ENCODE peak calls at places on chromosome 1, in nine cellular contexts. Z is NB4, F is upper lobe of right lung, W is body of pancreas, B is heart right ventricle, V is transverse colon, X is endodermal cell, I is left lung, Y is AG09309. R is an unnamed sample.

GRCh38 chr1:50604580-50604979 is 181.3 kb upstream of the DMRTA2 start:
- DNase-seq in Z (no peak), F (no peak), W (no peak), B (no peak), V (no peak), X (no peak), I (no peak), Y (no peak), R (no peak)

GRCh38 chr1:222161676-222162075 is 386.2 kb downstream of the HHIPL2 start:
- DNase-seq in Z (no peak), F (no peak), W (no peak), B (no peak), V (no peak), X (no peak), I (no peak), Y (no peak), R (peak)

GRCh38 chr1:15900662-15901279 is 53.3 kb downstream of the SPEN start:
- DNase-seq in Z (no peak), F (no peak), W (no peak), B (no peak), V (no peak), X (no peak), I (no peak), Y (no peak), R (no peak)

GRCh38 chr1:244049969-244050834 is 881 bp upstream of the ZBTB18 start:
- DNase-seq in Z (peak), F (no peak), W (peak), B (no peak), V (peak), X (no peak), I (peak), Y (no peak), R (no peak)

GRCh38 chr1:234848972-234849641 is 239.1 kb upstream of the IRF2BP2 start:
- DNase-seq in Z (peak), F (no peak), W (peak), B (no peak), V (no peak), X (peak), I (no peak), Y (peak), R (no peak)

GRCh38 chr1:201696217-201696761 is 132.7 kb upstream of the IPO9 start:
- DNase-seq in Z (no peak), F (no peak), W (peak), B (peak), V (peak), X (no peak), I (no peak), Y (peak), R (no peak)

GRCh38 chr1:19872190-19872589 is 10.0 kb upstream of the OTUD3 start:
- DNase-seq in Z (no peak), F (no peak), W (peak), B (no peak), V (peak), X (no peak), I (no peak), Y (no peak), R (no peak)

GRCh38 chr1:91647061-91647460 is 146.4 kb downstream of the CDC7 start:
- DNase-seq in Z (no peak), F (no peak), W (no peak), B (no peak), V (no peak), X (no peak), I (no peak), Y (no peak), R (no peak)

GRCh38 chr1:51607676-51608075 is 9.2 kb upstream of the OSBPL9 start:
- DNase-seq in Z (peak), F (no peak), W (peak), B (no peak), V (no peak), X (no peak), I (no peak), Y (no peak), R (no peak)

GRCh38 chr1:246271516-246271915 is 235.6 kb downstream of the SMYD3 start:
- DNase-seq in Z (no peak), F (no peak), W (no peak), B (no peak), V (no peak), X (no peak), I (no peak), Y (no peak), R (no peak)

GRCh38 chr1:50930965-50931737 is 28.9 kb downstream of the FAF1 start:
- DNase-seq in Z (peak), F (no peak), W (no peak), B (no peak), V (no peak), X (peak), I (no peak), Y (no peak), R (peak)

GRCh38 chr1:31666290-31666963 is 21.8 kb upstream of the PEF1 start:
- DNase-seq in Z (peak), F (peak), W (peak), B (peak), V (peak), X (peak), I (no peak), Y (no peak), R (peak)

GRCh38 chr1:63775418-63776127 is 1.8 kb downstream of the ROR1 start:
- DNase-seq in Z (no peak), F (no peak), W (no peak), B (no peak), V (no peak), X (no peak), I (no peak), Y (no peak), R (no peak)

GRCh38 chr1:6106977-6107376 is 61.3 kb downstream of the KCNAB2 start:
- DNase-seq in Z (no peak), F (no peak), W (no peak), B (no peak), V (no peak), X (no peak), I (no peak), Y (no peak), R (no peak)

GRCh38 chr1:39132505-39133339 is 71.8 kb upstream of the MACF1 start:
- DNase-seq in Z (no peak), F (peak), W (peak), B (peak), V (peak), X (peak), I (peak), Y (no peak), R (no peak)

GRCh38 chr1:157418659-157419058 is 133.7 kb downstream of the FCRL5 start:
- DNase-seq in Z (no peak), F (no peak), W (no peak), B (no peak), V (no peak), X (no peak), I (no peak), Y (no peak), R (no peak)

GRCh38 chr1:3435666-3436065 is 18.8 kb upstream of the ARHGEF16 start:
- DNase-seq in Z (no peak), F (no peak), W (no peak), B (no peak), V (no peak), X (no peak), I (peak), Y (no peak), R (no peak)

GRCh38 chr1:209674957-209675566 is at the start of gene G0S2:
- DNase-seq in Z (peak), F (peak), W (peak), B (peak), V (peak), X (peak), I (peak), Y (no peak), R (no peak)

GRCh38 chr1:182841368-182841988 is 2.3 kb downstream of the DHX9 start:
- DNase-seq in Z (peak), F (no peak), W (no peak), B (no peak), V (no peak), X (no peak), I (no peak), Y (no peak), R (no peak)

GRCh38 chr1:186628910-186629309 is 51.3 kb downstream of the PTGS2 start:
- DNase-seq in Z (no peak), F (no peak), W (no peak), B (no peak), V (no peak), X (no peak), I (no peak), Y (no peak), R (no peak)

GRCh38 chr1:161884475-161884874 is 118.4 kb downstream of the ATF6 start:
- DNase-seq in Z (no peak), F (no peak), W (no peak), B (no peak), V (no peak), X (no peak), I (no peak), Y (no peak), R (no peak)

GRCh38 chr1:61184035-61184713 is 101.8 kb downstream of the NFIA start:
- DNase-seq in Z (no peak), F (peak), W (peak), B (peak), V (peak), X (no peak), I (peak), Y (no peak), R (peak)

GRCh38 chr1:183416850-183417690 is 1.1 kb downstream of the NMNAT2 start:
- DNase-seq in Z (peak), F (peak), W (peak), B (peak), V (peak), X (peak), I (peak), Y (no peak), R (peak)

GRCh38 chr1:56416385-56416972 is 162.9 kb downstream of the PLPP3 start:
- DNase-seq in Z (no peak), F (no peak), W (no peak), B (no peak), V (no peak), X (peak), I (no peak), Y (no peak), R (no peak)
- TF ChIP-seq CTCF in Z (no peak), F (peak), W (no peak), B (no peak), V (no peak), X (peak), I (peak), Y (no peak), R (peak)

GRCh38 chr1:113984710-113985109 is 5.4 kb downstream of the OLFML3 start:
- DNase-seq in Z (no peak), F (no peak), W (no peak), B (peak), V (no peak), X (no peak), I (no peak), Y (no peak), R (no peak)

GRCh38 chr1:113981962-113982931 is 3.0 kb downstream of the OLFML3 start:
- DNase-seq in Z (peak), F (peak), W (peak), B (peak), V (peak), X (no peak), I (peak), Y (peak), R (no peak)

GRCh38 chr1:113986802-113987201 is 7.5 kb downstream of the OLFML3 start:
- DNase-seq in Z (no peak), F (no peak), W (no peak), B (no peak), V (no peak), X (no peak), I (no peak), Y (no peak), R (no peak)

GRCh38 chr1:113982955-113983742 is 3.9 kb downstream of the OLFML3 start:
- DNase-seq in Z (no peak), F (no peak), W (no peak), B (no peak), V (no peak), X (no peak), I (peak), Y (no peak), R (no peak)

DNA sequence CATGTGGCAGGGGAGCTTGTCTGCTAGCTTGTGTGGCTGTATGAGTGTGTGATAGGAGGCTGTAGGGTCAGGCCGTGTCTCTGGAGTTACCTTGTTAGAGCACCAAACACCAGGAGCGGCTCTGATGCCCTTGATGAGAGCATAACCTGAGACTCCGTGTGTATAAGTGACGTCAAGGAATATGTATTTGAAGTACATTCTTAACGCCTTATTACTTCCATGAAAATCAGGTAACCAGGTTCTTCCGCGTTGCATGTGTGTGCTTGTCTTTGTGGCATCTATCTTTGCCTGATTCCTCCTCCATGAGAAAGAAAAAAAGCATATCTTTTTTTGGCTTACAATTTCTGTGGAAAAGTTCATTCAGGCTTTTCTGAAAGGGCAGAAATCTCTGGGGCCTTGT is 4.6 kb downstream of the OLFML3 start:
- DNase-seq in Z (no peak), F (no peak), W (no peak), B (no peak), V (no peak), X (no peak), I (no peak), Y (no peak), R (no peak)
- H3K4me3 ChIP-seq in Z (no peak), F (no peak), W (no peak), B (no peak), V (no peak), X (no peak), I (no peak), Y (no peak), R (no peak)

DNA sequence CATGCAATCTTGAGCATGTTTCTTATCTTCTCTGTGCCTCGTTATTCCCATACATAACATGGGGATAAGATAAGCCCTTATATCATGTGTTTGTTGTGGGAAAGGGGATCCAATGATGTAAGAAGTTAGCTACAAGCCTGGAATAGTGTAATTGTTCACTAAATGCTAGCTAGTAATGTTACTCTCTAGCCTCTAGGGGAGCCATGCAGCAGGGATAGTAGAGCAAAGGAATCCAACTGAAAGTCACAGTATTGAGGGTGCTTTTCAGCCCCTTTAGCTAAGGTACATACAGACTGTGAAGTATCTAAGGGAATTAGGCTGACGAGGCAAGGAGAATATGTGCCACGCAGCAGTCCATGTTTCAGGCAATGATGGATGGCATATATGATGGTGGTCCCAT is 46.9 kb downstream of the IL23R start:
- DNase-seq in Z (peak), F (no peak), W (no peak), B (no peak), V (no peak), X (peak), I (no peak), Y (no peak), R (no peak)
- TF ChIP-seq CTCF in Z (peak), F (peak), W (peak), B (peak), V (peak), X (peak), I (peak), Y (peak), R (peak)

GRCh38 chr1:226827458-226827857 is 43.0 kb upstream of the PSEN2 start:
- DNase-seq in Z (peak), F (peak), W (peak), B (peak), V (peak), X (peak), I (peak), Y (no peak), R (no peak)
- H3K4me3 ChIP-seq in Z (no peak), F (no peak), W (no peak), B (peak), V (peak), X (no peak), I (peak), Y (no peak), R (no peak)

GRCh38 chr1:226083303-226084101 is 21.0 kb downstream of the H3-3A start:
- DNase-seq in Z (peak), F (peak), W (peak), B (peak), V (peak), X (peak), I (peak), Y (no peak), R (no peak)
- TF ChIP-seq CTCF in Z (no peak), F (no peak), W (no peak), B (peak), V (no peak), X (no peak), I (no peak), Y (no peak), R (no peak)

GRCh38 chr1:24752305-24752704 is 7.1 kb downstream of the CLIC4 start:
- DNase-seq in Z (no peak), F (no peak), W (no peak), B (no peak), V (no peak), X (no peak), I (no peak), Y (no peak), R (no peak)
- H3K4me3 ChIP-seq in Z (no peak), F (no peak), W (no peak), B (no peak), V (no peak), X (no peak), I (no peak), Y (no peak), R (no peak)

GRCh38 chr1:95453053-95453452 is 219.0 kb downstream of the RWDD3 start:
- DNase-seq in Z (no peak), F (no peak), W (no peak), B (no peak), V (no peak), X (no peak), I (no peak), Y (no peak), R (no peak)

GRCh38 chr1:95451904-95452303 is 217.9 kb downstream of the RWDD3 start:
- DNase-seq in Z (no peak), F (no peak), W (no peak), B (no peak), V (no peak), X (no peak), I (no peak), Y (no peak), R (no peak)

DNA sequence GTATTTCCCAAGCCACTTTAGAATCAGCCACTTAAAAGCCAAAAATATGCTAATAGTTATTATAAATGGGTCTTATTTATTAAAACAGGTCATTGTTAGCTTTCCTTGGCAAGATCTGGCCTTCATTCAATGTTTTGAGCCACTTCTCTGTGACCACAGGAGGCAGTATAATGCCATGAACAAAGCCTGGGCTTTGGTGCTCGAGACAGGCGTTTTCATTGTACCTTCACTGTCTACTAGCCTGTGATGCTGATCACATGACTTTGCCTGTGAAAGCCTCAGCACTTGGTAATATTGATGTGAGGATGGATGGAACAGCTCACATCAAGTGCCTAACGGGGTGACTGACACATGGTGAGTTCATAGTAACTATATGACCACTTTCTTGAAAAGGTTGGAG is 217.0 kb downstream of the RWDD3 start:
- DNase-seq in Z (peak), F (no peak), W (peak), B (no peak), V (no peak), X (peak), I (no peak), Y (no peak), R (no peak)
- TF ChIP-seq CTCF in Z (peak), F (no peak), W (peak), B (peak), V (peak), X (peak), I (no peak), Y (no peak), R (peak)

DNA sequence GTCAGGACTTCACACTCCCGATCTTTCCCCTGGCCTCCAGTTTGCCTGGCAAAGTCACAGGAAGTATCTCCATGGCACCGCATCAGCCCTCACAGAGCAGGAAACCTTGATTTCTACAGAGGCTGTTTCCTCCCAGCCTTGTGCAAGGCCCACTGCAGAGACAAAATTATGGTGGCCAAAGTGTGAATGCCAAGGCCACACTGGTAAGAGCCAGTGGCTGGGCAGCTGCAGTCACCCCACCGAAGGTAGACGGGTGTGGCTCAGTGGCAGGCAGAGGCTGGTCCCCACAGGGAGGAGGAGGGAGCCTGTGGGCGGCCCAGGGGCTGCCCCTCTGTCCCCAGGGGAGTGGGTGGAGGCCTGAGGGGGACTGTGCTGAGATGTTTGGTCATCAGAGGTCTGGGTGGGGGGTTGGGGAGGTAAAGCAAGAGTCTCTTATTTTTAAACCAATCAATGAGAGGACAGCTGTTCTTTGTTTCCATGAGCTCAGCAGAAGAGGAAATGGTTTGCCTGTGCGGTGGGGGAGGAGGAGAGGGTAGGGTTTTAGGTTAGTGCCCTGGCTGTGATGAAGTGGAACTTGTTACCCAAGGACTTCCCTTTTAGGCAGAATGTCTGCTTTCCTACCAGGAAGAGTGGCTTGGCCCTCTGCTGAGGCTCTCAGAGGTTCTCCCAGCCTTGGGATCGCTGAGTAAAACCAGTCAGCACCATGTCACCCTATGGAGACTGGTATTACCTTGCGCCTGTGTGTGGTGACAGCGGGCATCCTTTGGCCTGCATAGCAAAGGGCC is 18.0 kb upstream of the BTG2 start:
- DNase-seq in Z (peak), F (peak), W (peak), B (peak), V (peak), X (peak), I (peak), Y (no peak), R (no peak)
- H3K4me3 ChIP-seq in Z (no peak), F (no peak), W (no peak), B (no peak), V (no peak), X (no peak), I (no peak), Y (no peak), R (no peak)

GRCh38 chr1:43531453-43531905 is 796 bp downstream of the PTPRF start:
- DNase-seq in Z (no peak), F (peak), W (peak), B (no peak), V (peak), X (peak), I (no peak), Y (no peak), R (no peak)
- TF ChIP-seq CTCF in Z (no peak), F (no peak), W (no peak), B (no peak), V (no peak), X (no peak), I (no peak), Y (peak), R (no peak)